ENCODE peak calls at places on chromosomes 2 and 18, in four cellular contexts. G is cardiac fibroblast, L is astrocyte, F is psoas muscle. N is an unnamed sample.

GRCh38 chr2:12046641-12047040 is 300.2 kb downstream of the LPIN1 start:
- DNase-seq in F (no peak), G (peak), L (peak), N (no peak)

GRCh38 chr2:223959688-223960087 is 2.4 kb downstream of the MRPL44 start:
- DNase-seq in F (no peak), G (peak), L (no peak), N (no peak)

GRCh38 chr2:234412726-234413125 is 84.2 kb downstream of the ARL4C start:
- DNase-seq in L (peak), G (peak), F (no peak), N (no peak)

GRCh38 chr2:158686166-158686792 is 108.8 kb upstream of the DAPL1 start:
- DNase-seq in G (peak), F (no peak), L (peak), N (no peak)

GRCh38 chr2:38248246-38248645 is 128.8 kb downstream of the ATL2 start:
- DNase-seq in L (no peak), G (no peak), F (no peak), N (no peak)

GRCh38 chr2:218999881-219000568 is 6.8 kb upstream of the CRYBA2 start:
- DNase-seq in G (no peak), F (no peak), L (no peak), N (no peak)

GRCh38 chr2:199631129-199631528 is 173.4 kb upstream of the SATB2 start:
- DNase-seq in F (no peak), L (no peak), G (no peak), N (no peak)

GRCh38 chr2:152466041-152466440 is 131.1 kb downstream of the FMNL2 start:
- DNase-seq in G (peak), L (peak), F (peak), N (no peak)

GRCh38 chr2:202099515-202099914 is 26.5 kb downstream of the KIAA2012 start:
- DNase-seq in F (no peak), L (no peak), G (no peak), N (no peak)

GRCh38 chr2:201985740-201986735 is 47.6 kb upstream of the FZD7 start:
- DNase-seq in L (no peak), F (no peak), G (no peak), N (no peak)

GRCh38 chr18:3995476-3996102 is 459.5 kb downstream of the DLGAP1 start:
- DNase-seq in F (no peak), G (peak), L (peak), N (no peak)

GRCh38 chr2:230225486-230225885 is at the start of gene SP140:
- DNase-seq in L (no peak), G (no peak), F (no peak), N (no peak)

GRCh38 chr2:71658771-71659170 is 205.4 kb downstream of the DYSF start:
- DNase-seq in L (no peak), F (no peak), G (no peak), N (no peak)

GRCh38 chr2:74181739-74182138 is 3.1 kb upstream of the MOB1A start:
- DNase-seq in F (no peak), L (no peak), G (no peak), N (no peak)

GRCh38 chr2:131034122-131035051 is 58.9 kb downstream of the FAM168B start:
- DNase-seq in G (peak), L (peak), F (no peak), N (no peak)

GRCh38 chr2:52340185-52340584 is 1308.3 kb upstream of the NRXN1 start:
- DNase-seq in L (peak), G (no peak), F (no peak), N (no peak)

GRCh38 chr2:149329470-149330126 is 789 bp upstream of the LYPD6 start:
- DNase-seq in F (peak), G (peak), L (peak), N (no peak)

GRCh38 chr2:239250216-239251071 is 150.4 kb downstream of the HDAC4 start:
- DNase-seq in L (no peak), F (no peak), G (no peak), N (no peak)

GRCh38 chr2:120551540-120551939 is 184.1 kb upstream of the GLI2 start:
- DNase-seq in F (no peak), G (no peak), L (no peak), N (no peak)

GRCh38 chr2:72915907-72916742 is 1.2 kb upstream of the EMX1 start:
- DNase-seq in F (peak), G (peak), L (no peak), N (no peak)

GRCh38 chr2:28224648-28225471 is 167.8 kb upstream of the FOSL2 start:
- DNase-seq in L (peak), F (no peak), G (peak), N (no peak)

GRCh38 chr18:70827632-70828031 is 538.8 kb downstream of the SOCS6 start:
- DNase-seq in G (no peak), F (no peak), L (no peak), N (no peak)

GRCh38 chr2:208072250-208072892 is 47.0 kb upstream of the PLEKHM3 start:
- DNase-seq in L (peak), G (peak), F (peak), N (peak)

GRCh38 chr2:189312643-189313042 is 128.6 kb upstream of the WDR75 start:
- DNase-seq in G (no peak), F (no peak), L (no peak), N (no peak)

GRCh38 chr18:58392336-58393000 is 236.4 kb downstream of the ALPK2 start:
- DNase-seq in G (peak), F (no peak), L (peak), N (no peak)

GRCh38 chr2:238239552-238239871 is 326 bp downstream of the HES6 start:
- DNase-seq in G (no peak), L (no peak), F (no peak), N (no peak)

DNA sequence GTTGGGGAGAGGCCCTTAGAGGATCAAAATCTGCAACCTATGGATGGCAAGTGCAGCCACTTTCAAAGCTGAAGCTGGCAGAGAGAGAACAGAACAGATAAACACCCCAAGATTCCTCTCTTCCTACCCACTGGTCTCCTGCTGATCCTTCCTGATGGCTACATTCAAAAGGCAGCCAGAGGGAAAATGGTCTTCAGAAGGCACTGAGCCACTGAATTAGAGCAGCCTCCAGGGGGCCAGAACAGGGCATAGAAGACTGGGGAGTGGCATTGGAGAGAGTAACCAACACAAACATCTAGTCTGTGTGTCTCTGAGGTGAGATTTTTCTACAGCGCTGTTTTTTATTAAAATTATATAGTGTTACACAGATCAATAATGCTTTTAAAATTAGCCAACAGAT is 432.6 kb downstream of the PARD3B start:
- DNase-seq in L (no peak), F (no peak), G (no peak), N (no peak)
- TF ChIP-seq CTCF in L (no peak), F (no peak), G (no peak), N (no peak)

GRCh38 chr2:129829577-129829976 is 149.9 kb upstream of the RAB6C start:
- DNase-seq in F (no peak), L (no peak), G (no peak), N (no peak)

GRCh38 chr2:129831018-129831417 is 148.4 kb upstream of the RAB6C start:
- DNase-seq in F (no peak), L (no peak), G (no peak), N (no peak)

GRCh38 chr2:129828829-129829228 is 150.6 kb upstream of the RAB6C start:
- DNase-seq in F (no peak), G (no peak), L (no peak), N (no peak)

GRCh38 chr2:129823044-129823443 is 156.4 kb upstream of the RAB6C start:
- DNase-seq in G (no peak), F (no peak), L (no peak), N (no peak)

DNA sequence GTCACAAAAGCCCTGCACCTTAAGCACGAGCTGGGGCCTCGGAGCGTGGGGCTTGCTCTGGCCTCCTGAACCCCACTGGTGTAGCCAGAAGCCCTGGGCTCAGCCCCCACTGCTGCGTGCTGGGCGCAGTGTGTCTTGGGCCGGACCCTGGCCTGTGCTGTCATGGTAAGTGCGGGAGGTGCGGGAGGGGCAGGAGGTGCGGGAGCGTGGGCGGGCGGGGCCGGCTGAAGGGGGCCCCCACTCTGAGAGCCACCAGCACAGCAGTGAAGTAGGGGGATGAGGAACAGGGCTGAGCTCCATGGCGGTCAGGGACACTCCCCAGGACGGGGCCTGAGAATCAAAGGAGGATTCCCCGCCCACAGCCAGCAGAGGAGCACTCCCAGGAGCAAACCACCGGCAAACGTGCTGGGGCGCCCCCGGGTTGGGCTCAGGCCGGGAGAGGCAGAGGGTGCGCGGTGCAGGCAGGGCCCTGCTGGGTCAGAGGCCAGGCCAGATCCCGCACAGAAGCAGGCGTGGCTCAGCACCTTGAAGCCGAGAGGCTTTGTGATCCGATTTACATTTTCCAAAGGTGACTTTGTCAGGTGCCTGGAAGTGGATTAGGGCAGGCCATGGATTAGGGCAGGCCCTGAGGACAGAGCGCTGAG is 152.1 kb upstream of the RAB6C start:
- DNase-seq in G (no peak), L (no peak), F (no peak), N (no peak)
- H3K4me3 ChIP-seq in G (no peak), L (no peak), F (no peak), N (no peak)

GRCh38 chr2:66445076-66445724 is 10.3 kb downstream of the MEIS1 start:
- DNase-seq in G (no peak), F (peak), L (peak), N (no peak)
- TF ChIP-seq CTCF in G (no peak), F (no peak), L (no peak), N (peak)

DNA sequence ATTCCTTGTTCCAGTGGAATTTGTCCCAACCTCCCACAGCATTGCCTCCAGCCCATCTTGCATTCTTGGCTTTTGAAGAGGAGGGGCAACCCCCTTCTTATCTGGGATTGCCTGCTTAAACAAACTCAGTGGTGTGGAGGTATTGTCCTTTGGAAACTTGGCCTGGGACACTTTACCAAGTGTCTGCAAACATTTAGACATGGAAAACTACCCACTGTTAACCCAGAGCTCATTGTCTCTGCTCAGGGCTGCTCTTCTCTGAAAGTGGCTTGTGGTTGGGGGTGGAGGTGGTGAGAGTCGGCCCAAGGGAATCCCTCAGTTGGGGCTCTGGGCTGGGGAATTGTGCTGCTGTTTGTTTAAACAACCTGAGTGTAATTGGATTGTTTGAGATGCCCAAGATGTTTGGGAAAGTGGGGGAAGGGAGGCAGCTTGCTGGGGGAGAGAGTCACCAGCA is 178.3 kb upstream of the GATA6 start:
- DNase-seq in L (peak), F (no peak), G (no peak), N (no peak)
- H3K4me3 ChIP-seq in L (no peak), F (no peak), G (no peak), N (no peak)

DNA sequence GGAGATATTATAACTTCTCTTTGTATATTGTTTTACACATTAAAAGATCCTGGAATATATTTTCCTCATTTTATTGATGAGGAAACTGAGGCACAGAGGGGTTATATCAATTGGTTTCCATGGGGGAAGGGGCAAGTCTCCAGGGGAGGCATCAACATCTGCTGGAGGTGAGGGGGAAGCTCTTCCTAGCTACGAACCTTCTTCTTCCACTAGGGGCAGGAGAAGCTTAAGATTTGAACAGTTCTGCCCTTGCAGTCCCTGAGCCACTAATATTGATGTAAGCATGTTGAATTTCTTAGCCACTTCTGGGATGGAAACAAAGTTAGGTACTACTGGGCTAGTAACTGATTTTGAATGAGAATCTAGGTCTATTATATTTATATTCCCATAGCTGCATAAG is 140.1 kb upstream of the AQP4 start:
- DNase-seq in L (no peak), G (peak), F (no peak), N (no peak)
- TF ChIP-seq CTCF in L (peak), G (peak), F (peak), N (no peak)